ENCODE peak calls at places on chromosomes 11 and 22, in ten cellular contexts. C, W, H, K, B, V, F, P, A and X are unnamed samples.

GRCh38 chr11:110712643-110713468 is 619 bp upstream of the ARHGAP20 start:
- DNase-seq in C (peak), W (peak), H (no peak), K (no peak), B (no peak), V (no peak), F (no peak), P (peak), A (peak), X (no peak)

GRCh38 chr11:36657610-36658225 is 59.7 kb upstream of the RAG2 start:
- DNase-seq in C (no peak), W (peak), H (no peak), K (no peak), B (no peak), V (no peak), F (no peak), P (no peak), A (peak), X (no peak)

GRCh38 chr22:24969588-24970301 is 17.2 kb downstream of the KIAA1671 start:
- DNase-seq in C (no peak), W (no peak), H (no peak), K (no peak), B (no peak), V (no peak), F (no peak), P (no peak), A (peak), X (no peak)

GRCh38 chr22:39287076-39287743 is 32.2 kb downstream of the RPL3 start:
- DNase-seq in C (no peak), W (no peak), H (peak), K (no peak), B (no peak), V (no peak), F (no peak), P (no peak), A (no peak), X (no peak)

GRCh38 chr22:31020334-31020733 is 51.3 kb downstream of the TUG1 start:
- DNase-seq in C (no peak), W (no peak), H (no peak), K (no peak), B (no peak), V (no peak), F (no peak), P (no peak), A (no peak), X (no peak)

GRCh38 chr22:46638601-46639431 is 18.6 kb downstream of the GRAMD4 start:
- DNase-seq in C (peak), W (peak), H (no peak), K (no peak), B (peak), V (no peak), F (no peak), P (no peak), A (peak), X (no peak)

GRCh38 chr22:28171135-28171534 is 252.1 kb upstream of the PITPNB start:
- DNase-seq in C (peak), W (no peak), H (no peak), K (no peak), B (no peak), V (no peak), F (no peak), P (no peak), A (peak), X (no peak)

GRCh38 chr22:25154686-25154999 is 45.0 kb upstream of the CRYBB3 start:
- DNase-seq in C (no peak), W (no peak), H (no peak), K (no peak), B (no peak), V (no peak), F (no peak), P (no peak), A (no peak), X (no peak)

GRCh38 chr22:27801616-27802388 is at the start of gene MN1:
- DNase-seq in C (peak), W (peak), H (peak), K (peak), B (peak), V (peak), F (no peak), P (no peak), A (peak), X (no peak)

GRCh38 chr11:23554002-23554401 is 693.7 kb upstream of the CCDC179 start:
- DNase-seq in C (peak), W (no peak), H (no peak), K (no peak), B (no peak), V (no peak), F (no peak), P (no peak), A (peak), X (no peak)